ENCODE peak calls at places on chromosomes 6 and 20, in six cellular contexts. Y is stimulated activated naive CD8-positive, alpha-beta T cell treated with anti-CD3 and anti-CD28 coated beads, Interleukin-15, amount 100 ng/mL, for 72 hours; V is choroid plexus epithelial cell; O is neural crest cell; K is stimulated activated CD4-positive, alpha-beta T cell treated with anti-CD3 and anti-CD28 coated beads, Interleukin-4, amount 100 ng/mL, for 24 hours; G is HTR-8/SVneo. F is an unnamed sample.

GRCh38 chr6:54071941-54072340 is 39.3 kb upstream of the MLIP start:
- DNase-seq in Y (no peak), V (peak), G (no peak), K (no peak), O (no peak), F (no peak)

GRCh38 chr6:15483060-15483459 is 179.8 kb downstream of the DTNBP1 start:
- DNase-seq in Y (no peak), O (no peak), G (no peak), K (no peak), V (no peak), F (no peak)

GRCh38 chr6:119856136-119856535 is 506.6 kb upstream of the MAN1A1 start:
- DNase-seq in O (no peak), K (peak), V (peak), G (peak), Y (peak), F (peak)

GRCh38 chr20:4147319-4147718 is 132.0 kb upstream of the RNF24 start:
- DNase-seq in O (no peak), Y (no peak), V (no peak), K (no peak), G (no peak), F (no peak)

GRCh38 chr6:20412674-20413073 is 11.0 kb downstream of the E2F3 start:
- DNase-seq in K (no peak), O (no peak), Y (no peak), G (no peak), V (no peak), F (no peak)

GRCh38 chr20:6580486-6580885 is 187.0 kb upstream of the BMP2 start:
- DNase-seq in K (no peak), G (no peak), V (no peak), Y (no peak), O (no peak), F (no peak)

GRCh38 chr20:51678041-51678697 is 90.0 kb downstream of the ATP9A start:
- DNase-seq in K (no peak), G (no peak), Y (no peak), V (peak), O (peak), F (no peak)

GRCh38 chr6:162621246-162621645 is 106.3 kb downstream of the PRKN start:
- DNase-seq in G (no peak), Y (peak), K (no peak), V (peak), O (no peak), F (peak)

GRCh38 chr6:144746902-144747469 is 461.9 kb downstream of the UTRN start:
- DNase-seq in G (no peak), O (no peak), Y (no peak), K (no peak), V (no peak), F (no peak)

GRCh38 chr6:134190883-134191282 is 127.0 kb downstream of the SGK1 start:
- DNase-seq in K (no peak), Y (no peak), O (no peak), V (no peak), G (no peak), F (no peak)

GRCh38 chr20:62331347-62331746 is 28.6 kb downstream of the ADRM1 start:
- DNase-seq in G (no peak), K (no peak), V (no peak), O (no peak), Y (no peak), F (no peak)

GRCh38 chr6:34912715-34913464 is 23.8 kb downstream of the ANKS1A start:
- DNase-seq in V (peak), K (peak), Y (peak), G (no peak), O (no peak), F (peak)

GRCh38 chr20:30168025-30168799 is 1089.3 kb upstream of the DEFB115 start:
- DNase-seq in Y (peak), G (no peak), O (no peak), K (peak), V (no peak), F (peak)

GRCh38 chr6:30156262-30156599 is 4.8 kb downstream of the TRIM10 start:
- DNase-seq in O (no peak), V (peak), Y (no peak), G (peak), K (no peak), F (no peak)

GRCh38 chr6:456887-457286 is 65.3 kb downstream of the IRF4 start:
- DNase-seq in K (no peak), G (no peak), V (no peak), Y (no peak), O (no peak), F (no peak)

GRCh38 chr20:36856691-36857635 is 19.0 kb upstream of the TLDC2 start:
- DNase-seq in G (no peak), K (peak), V (peak), O (no peak), Y (no peak), F (no peak)

GRCh38 chr6:80550748-80551147 is 444.3 kb downstream of the BCKDHB start:
- DNase-seq in O (no peak), V (no peak), Y (no peak), G (no peak), K (no peak), F (no peak)

GRCh38 chr6:142353690-142354089 is 51.9 kb downstream of the ADGRG6 start:
- DNase-seq in K (no peak), O (no peak), G (no peak), V (no peak), Y (no peak), F (no peak)

GRCh38 chr6:52514514-52514913 is 62.3 kb downstream of the TRAM2 start:
- DNase-seq in O (no peak), Y (no peak), V (peak), K (no peak), G (no peak), F (peak)

GRCh38 chr20:25738198-25738597 is 41.5 kb upstream of the ZNF337 start:
- DNase-seq in G (no peak), K (no peak), V (peak), Y (no peak), O (no peak), F (no peak)

GRCh38 chr6:22135395-22135794 is 161.4 kb downstream of the PRL start:
- DNase-seq in G (no peak), K (no peak), Y (no peak), O (no peak), V (no peak), F (no peak)

GRCh38 chr6:40353967-40354452 is 233.2 kb downstream of the LRFN2 start:
- DNase-seq in O (no peak), K (no peak), V (no peak), Y (no peak), G (no peak), F (no peak)

GRCh38 chr6:4573958-4574481 is 202.2 kb upstream of the CDYL start:
- DNase-seq in G (no peak), V (peak), Y (no peak), K (no peak), O (no peak), F (no peak)

GRCh38 chr20:9919271-9920014 is 80.6 kb upstream of the PAK5 start:
- DNase-seq in V (no peak), K (no peak), Y (no peak), O (no peak), G (no peak), F (no peak)

GRCh38 chr6:13695217-13695616 is 16.4 kb downstream of the RANBP9 start:
- DNase-seq in K (no peak), V (no peak), G (no peak), O (no peak), Y (no peak), F (no peak)

F was measured in activated naive CD8-positive, alpha-beta T cell treated with anti-CD3 and anti-CD28 coated beads, Interleukin-2, amount 50 U/mL, for 24 hours.